ENCODE peak calls at places on chromosomes 13 and 19, in ten cellular contexts. Y, R, I, V, X, O, M, D, Z and N are unnamed samples.

GRCh38 chr19:38039966-38040365 is 133.0 kb downstream of the SIPA1L3 start:
- DNase-seq in O (peak), Z (no peak), V (no peak), R (no peak), I (peak), X (no peak), Y (no peak), D (no peak), M (peak), N (no peak)

GRCh38 chr13:84200971-84201370 is 318.7 kb upstream of the SLITRK1 start:
- DNase-seq in Z (no peak), V (no peak), D (no peak), Y (no peak), O (no peak), M (no peak), R (no peak), X (no peak), I (peak), N (no peak)

GRCh38 chr19:48252625-48253024 is 3.1 kb downstream of the CARD8 start:
- DNase-seq in Z (no peak), D (no peak), Y (no peak), V (no peak), I (no peak), O (no peak), X (no peak), R (no peak), M (no peak), N (no peak)

GRCh38 chr19:29457413-29457812 is 68.4 kb upstream of the VSTM2B start:
- DNase-seq in X (no peak), Y (no peak), D (no peak), M (no peak), I (no peak), V (no peak), Z (no peak), O (no peak), R (no peak), N (no peak)

GRCh38 chr13:25177012-25177411 is 4.9 kb upstream of the AMER2 start:
- DNase-seq in O (no peak), D (no peak), M (no peak), V (no peak), Y (no peak), I (no peak), R (no peak), Z (no peak), X (no peak), N (no peak)

GRCh38 chr19:39941615-39942507 is 7.4 kb upstream of the FCGBP start:
- DNase-seq in V (no peak), M (peak), O (peak), D (peak), X (no peak), I (peak), Z (no peak), R (peak), Y (peak), N (peak)

GRCh38 chr13:27415116-27415515 is 9.3 kb upstream of the GTF3A start:
- DNase-seq in Z (no peak), I (no peak), X (no peak), M (no peak), V (no peak), D (no peak), Y (no peak), R (no peak), O (no peak), N (no peak)

GRCh38 chr13:91375119-91375729 is 23.2 kb upstream of the GPC5 start:
- DNase-seq in X (no peak), Y (no peak), I (peak), M (no peak), D (no peak), Z (no peak), O (peak), R (no peak), V (peak), N (no peak)

GRCh38 chr19:3653865-3654513 is 27.4 kb upstream of the CACTIN start:
- DNase-seq in X (no peak), R (no peak), Z (no peak), Y (no peak), M (no peak), D (no peak), V (peak), O (no peak), I (no peak), N (no peak)

GRCh38 chr13:28438598-28439334 is 56.2 kb downstream of the FLT1 start:
- DNase-seq in X (no peak), I (no peak), M (no peak), D (no peak), Y (no peak), Z (no peak), R (no peak), O (no peak), V (peak), N (no peak)

GRCh38 chr13:20461481-20461859 is 64.2 kb downstream of the CRYL1 start:
- DNase-seq in O (peak), I (no peak), V (no peak), X (no peak), Z (peak), R (no peak), Y (peak), D (no peak), M (peak), N (peak)

GRCh38 chr13:24004142-24004541 is 106.8 kb upstream of the C1QTNF9B start:
- DNase-seq in Z (no peak), X (no peak), D (no peak), V (no peak), I (no peak), R (no peak), M (no peak), Y (no peak), O (no peak), N (no peak)

GRCh38 chr13:80038371-80038770 is 302.6 kb downstream of the SPRY2 start:
- DNase-seq in I (no peak), Z (no peak), R (no peak), Y (no peak), X (no peak), O (no peak), D (no peak), V (no peak), M (no peak), N (no peak)

GRCh38 chr13:27869436-27870090 is 50.2 kb upstream of the PDX1 start:
- DNase-seq in X (no peak), D (no peak), I (no peak), R (no peak), V (no peak), O (no peak), M (no peak), Y (no peak), Z (no peak), N (no peak)

GRCh38 chr13:96003304-96003703 is 49.9 kb downstream of the UGGT2 start:
- DNase-seq in R (no peak), V (no peak), D (no peak), X (no peak), Y (no peak), Z (no peak), I (no peak), O (peak), M (peak), N (no peak)

GRCh38 chr19:38617283-38617763 is 430 bp downstream of the MAP4K1 start:
- DNase-seq in D (no peak), M (no peak), I (peak), V (no peak), Y (no peak), X (no peak), O (no peak), Z (no peak), R (no peak), N (no peak)

GRCh38 chr13:108855737-108856387 is 226.5 kb downstream of the MYO16 start:
- DNase-seq in X (no peak), V (no peak), M (no peak), Y (no peak), R (no peak), O (no peak), Z (no peak), I (no peak), D (no peak), N (no peak)

GRCh38 chr19:55753401-55753800 is 5.5 kb upstream of the RFPL4A start:
- DNase-seq in O (no peak), D (no peak), I (no peak), Y (no peak), V (no peak), X (no peak), M (no peak), R (no peak), Z (no peak), N (no peak)

GRCh38 chr13:90201198-90201597 is 1146.3 kb upstream of the MIR17HG start:
- DNase-seq in Z (no peak), M (peak), I (no peak), V (no peak), O (peak), R (no peak), X (no peak), D (no peak), Y (no peak), N (no peak)

GRCh38 chr19:55467236-55468053 is 2.9 kb upstream of the C19orf85 start:
- DNase-seq in M (peak), D (peak), Z (peak), R (peak), X (no peak), V (peak), Y (no peak), O (peak), I (peak), N (peak)

GRCh38 chr13:52414963-52415362 is 9.0 kb upstream of the THSD1 start:
- DNase-seq in I (no peak), M (peak), Z (no peak), O (peak), D (no peak), V (no peak), Y (no peak), X (no peak), R (no peak), N (no peak)

GRCh38 chr19:17041994-17042393 is 15.4 kb upstream of the CPAMD8 start:
- DNase-seq in D (no peak), Y (no peak), Z (no peak), V (no peak), X (no peak), R (no peak), I (no peak), O (peak), M (peak), N (no peak)

GRCh38 chr19:58182577-58182988 is 278 bp upstream of the ZNF274 start:
- DNase-seq in M (no peak), X (no peak), R (peak), O (no peak), Z (peak), V (no peak), I (no peak), D (peak), Y (peak), N (no peak)

GRCh38 chr13:46675016-46675415 is 121.9 kb downstream of the ESD start:
- DNase-seq in R (no peak), X (no peak), O (no peak), Y (no peak), I (no peak), M (no peak), D (no peak), Z (no peak), V (no peak), N (no peak)

GRCh38 chr19:34793562-34793961 is 20.5 kb upstream of the ZNF599 start:
- DNase-seq in M (no peak), O (peak), I (no peak), X (peak), V (no peak), D (no peak), Z (no peak), R (no peak), Y (no peak), N (no peak)

GRCh38 chr13:98751397-98752110 is 918 bp downstream of the SLC15A1 start:
- DNase-seq in V (peak), O (peak), Y (no peak), M (peak), X (no peak), Z (no peak), R (no peak), I (no peak), D (no peak), N (no peak)

GRCh38 chr19:49427855-49428546 is 2.8 kb downstream of the GFY start:
- DNase-seq in Z (no peak), D (no peak), I (peak), M (no peak), O (no peak), R (no peak), Y (no peak), X (no peak), V (peak), N (peak)

GRCh38 chr19:19595171-19595701 is 23.3 kb downstream of the PBX4 start:
- DNase-seq in V (no peak), O (peak), I (no peak), Y (no peak), Z (no peak), D (peak), R (no peak), X (peak), M (no peak), N (peak)

GRCh38 chr19:46972301-46972700 is 47.3 kb upstream of the NPAS1 start:
- DNase-seq in Y (no peak), M (no peak), D (no peak), X (no peak), I (no peak), R (no peak), Z (no peak), V (no peak), O (peak), N (no peak)

GRCh38 chr13:51681037-51681678 is 96.9 kb downstream of the WDFY2 start:
- DNase-seq in D (no peak), R (no peak), Y (no peak), O (peak), X (no peak), I (peak), Z (no peak), V (no peak), M (peak), N (no peak)

GRCh38 chr13:40664100-40665060 is 2.1 kb downstream of the FOXO1 start:
- DNase-seq in O (peak), X (peak), R (peak), Z (no peak), D (peak), I (peak), M (peak), V (peak), Y (peak), N (peak)